ENCODE peak calls at places on chromosome 17, in six cellular contexts. One of them, this sample, is unnamed.

GRCh38 chr17:9232591-9233270 is 211.4 kb downstream of the NTN1 start:
- DNase-seq in fibroblast of lung: peak; percentile 48
- DNase-seq in aorta: peak; percentile 73
- DNase-seq in heart left ventricle: peak; percentile 18
- DNase-seq in H1: no peak
- DNase-seq in uterus: peak; percentile 86
- DNase-seq in this sample: peak; percentile 33

GRCh38 chr17:11319894-11320293 is 78.9 kb downstream of the SHISA6 start:
- DNase-seq in uterus: no peak
- DNase-seq in aorta: no peak
- DNase-seq in fibroblast of lung: no peak
- DNase-seq in heart left ventricle: no peak
- DNase-seq in H1: no peak
- DNase-seq in this sample: no peak

GRCh38 chr17:63421681-63422645 is 24.1 kb downstream of the CYB561 start:
- DNase-seq in fibroblast of lung: no peak
- DNase-seq in aorta: no peak
- DNase-seq in heart left ventricle: no peak
- DNase-seq in uterus: no peak
- DNase-seq in H1: no peak
- DNase-seq in this sample: no peak

GRCh38 chr17:27293359-27293897 is 486 bp upstream of the WSB1 start:
- DNase-seq in uterus: peak; percentile 41
- DNase-seq in fibroblast of lung: no peak
- DNase-seq in aorta: no peak
- DNase-seq in heart left ventricle: peak; percentile 41
- DNase-seq in H1: no peak
- DNase-seq in this sample: peak; percentile 35

GRCh38 chr17:68910256-68910705 is 44.9 kb downstream of the ABCA8 start:
- DNase-seq in aorta: no peak
- DNase-seq in H1: no peak
- DNase-seq in fibroblast of lung: peak; percentile 50
- DNase-seq in uterus: no peak
- DNase-seq in heart left ventricle: peak; percentile 55
- DNase-seq in this sample: peak; percentile 61

GRCh38 chr17:64155751-64156544 is 26.0 kb upstream of the ERN1 start:
- DNase-seq in heart left ventricle: peak; percentile 89
- DNase-seq in H1: no peak
- DNase-seq in fibroblast of lung: peak; percentile 48
- DNase-seq in uterus: peak; percentile 55
- DNase-seq in aorta: no peak
- DNase-seq in this sample: peak; percentile 85

GRCh38 chr17:7403043-7403901 is 625 bp downstream of the TMEM256 start:
- DNase-seq in fibroblast of lung: no peak
- DNase-seq in heart left ventricle: peak; percentile 77
- DNase-seq in aorta: peak; percentile 88
- DNase-seq in H1: peak; percentile 76
- DNase-seq in uterus: peak; percentile 67
- DNase-seq in this sample: peak; percentile 91

GRCh38 chr17:65020284-65020683 is 36.3 kb downstream of the GNA13 start:
- DNase-seq in H1: no peak
- DNase-seq in heart left ventricle: no peak
- DNase-seq in aorta: no peak
- DNase-seq in uterus: no peak
- DNase-seq in fibroblast of lung: peak; percentile 91
- DNase-seq in this sample: no peak

GRCh38 chr17:54867634-54868033 is 33.0 kb upstream of the TOM1L1 start:
- DNase-seq in uterus: no peak
- DNase-seq in aorta: no peak
- DNase-seq in heart left ventricle: no peak
- DNase-seq in fibroblast of lung: no peak
- DNase-seq in H1: no peak
- DNase-seq in this sample: no peak

GRCh38 chr17:80345841-80346497 is 69.0 kb upstream of the ENDOV start:
- DNase-seq in H1: no peak
- DNase-seq in fibroblast of lung: no peak
- DNase-seq in uterus: no peak
- DNase-seq in heart left ventricle: no peak
- DNase-seq in aorta: peak; percentile 55
- DNase-seq in this sample: no peak

GRCh38 chr17:43809121-43809520 is 23.8 kb downstream of the MPP3 start:
- DNase-seq in aorta: no peak
- DNase-seq in H1: no peak
- DNase-seq in fibroblast of lung: no peak
- DNase-seq in heart left ventricle: no peak
- DNase-seq in uterus: no peak
- DNase-seq in this sample: no peak

GRCh38 chr17:17077861-17078732 is 35.8 kb downstream of the MPRIP start:
- DNase-seq in heart left ventricle: peak; percentile 20
- DNase-seq in H1: no peak
- DNase-seq in uterus: peak; percentile 11
- DNase-seq in fibroblast of lung: no peak
- DNase-seq in aorta: peak; percentile 42
- DNase-seq in this sample: no peak

GRCh38 chr17:76543482-76544122 is 3.8 kb downstream of the PRCD start:
- DNase-seq in H1: no peak
- DNase-seq in uterus: no peak
- DNase-seq in aorta: peak; percentile 59
- DNase-seq in fibroblast of lung: no peak
- DNase-seq in heart left ventricle: peak; percentile 30
- DNase-seq in this sample: no peak

GRCh38 chr17:55290721-55291507 is 26.2 kb downstream of the HLF start:
- DNase-seq in heart left ventricle: no peak
- DNase-seq in aorta: no peak
- DNase-seq in fibroblast of lung: no peak
- DNase-seq in uterus: no peak
- DNase-seq in H1: no peak
- DNase-seq in this sample: no peak

GRCh38 chr17:38970804-38971203 is 3.6 kb upstream of the FBXO47 start:
- DNase-seq in fibroblast of lung: no peak
- DNase-seq in aorta: no peak
- DNase-seq in uterus: no peak
- DNase-seq in heart left ventricle: no peak
- DNase-seq in H1: peak; percentile 19
- DNase-seq in this sample: no peak

GRCh38 chr17:6752068-6752909 is 3.6 kb upstream of the XAF1 start:
- DNase-seq in H1: no peak
- DNase-seq in aorta: no peak
- DNase-seq in uterus: peak; percentile 47
- DNase-seq in heart left ventricle: peak; percentile 43
- DNase-seq in fibroblast of lung: peak; percentile 98
- DNase-seq in this sample: peak; percentile 67

GRCh38 chr17:44004077-44004760 is at the start of gene NAGS:
- DNase-seq in uterus: no peak
- DNase-seq in fibroblast of lung: peak; percentile 49
- DNase-seq in H1: no peak
- DNase-seq in heart left ventricle: no peak
- DNase-seq in aorta: no peak
- DNase-seq in this sample: peak; percentile 72

GRCh38 chr17:81903896-81904599 is 2.0 kb downstream of the NPB start:
- DNase-seq in H1: no peak
- DNase-seq in aorta: no peak
- DNase-seq in heart left ventricle: peak; percentile 17
- DNase-seq in fibroblast of lung: no peak
- DNase-seq in uterus: no peak
- DNase-seq in this sample: no peak

GRCh38 chr17:48816438-48816773 is 623 bp downstream of the TTLL6 start:
- DNase-seq in H1: no peak
- DNase-seq in aorta: no peak
- DNase-seq in uterus: no peak
- DNase-seq in heart left ventricle: no peak
- DNase-seq in fibroblast of lung: no peak
- DNase-seq in this sample: no peak

GRCh38 chr17:48819466-48819865 is 2.4 kb upstream of the TTLL6 start:
- DNase-seq in aorta: no peak
- DNase-seq in uterus: no peak
- DNase-seq in fibroblast of lung: no peak
- DNase-seq in H1: no peak
- DNase-seq in heart left ventricle: no peak
- DNase-seq in this sample: no peak

GRCh38 chr17:48818361-48818841 is 1.4 kb upstream of the TTLL6 start:
- DNase-seq in uterus: no peak
- DNase-seq in aorta: no peak
- DNase-seq in H1: peak; percentile 78
- DNase-seq in heart left ventricle: no peak
- DNase-seq in fibroblast of lung: no peak
- DNase-seq in this sample: no peak

GRCh38 chr17:48814504-48814903 is 2.5 kb downstream of the TTLL6 start:
- DNase-seq in uterus: peak; percentile 22
- DNase-seq in fibroblast of lung: peak; percentile 51
- DNase-seq in H1: peak; percentile 76
- DNase-seq in aorta: no peak
- DNase-seq in heart left ventricle: peak; percentile 56
- DNase-seq in this sample: peak; percentile 42

GRCh38 chr17:48816774-48817590 is at the start of gene TTLL6:
- DNase-seq in H1: peak; percentile 90
- DNase-seq in aorta: peak; percentile 92
- DNase-seq in fibroblast of lung: peak; percentile 66
- DNase-seq in heart left ventricle: peak; percentile 88
- DNase-seq in uterus: peak; percentile 74
- DNase-seq in this sample: peak; percentile 89
- H3K4me3 ChIP-seq in H1: peak within 1 kb of the TSS; percentile 90
- H3K4me3 ChIP-seq in aorta: no peak within 1 kb of the TSS
- H3K4me3 ChIP-seq in fibroblast of lung: peak within 1 kb of the TSS; percentile 30
- H3K4me3 ChIP-seq in heart left ventricle: peak within 1 kb of the TSS; percentile 50
- H3K4me3 ChIP-seq in uterus: peak within 1 kb of the TSS; percentile 15
- H3K4me3 ChIP-seq in this sample: peak within 1 kb of the TSS; percentile 37

GRCh38 chr17:50841949-50842354 is 6.6 kb downstream of the WFIKKN2 start:
- DNase-seq in H1: peak; percentile 90
- DNase-seq in heart left ventricle: peak; percentile 60
- DNase-seq in fibroblast of lung: peak; percentile 68
- DNase-seq in aorta: peak; percentile 91
- DNase-seq in uterus: peak; percentile 75
- DNase-seq in this sample: peak; percentile 85

GRCh38 chr17:50842506-50843149 is 7.2 kb downstream of the WFIKKN2 start:
- DNase-seq in uterus: no peak
- DNase-seq in aorta: peak; percentile 55
- DNase-seq in H1: no peak
- DNase-seq in fibroblast of lung: no peak
- DNase-seq in heart left ventricle: no peak
- DNase-seq in this sample: no peak

GRCh38 chr17:50845260-50846147 is 10.1 kb downstream of the WFIKKN2 start:
- DNase-seq in fibroblast of lung: no peak
- DNase-seq in uterus: no peak
- DNase-seq in heart left ventricle: peak; percentile 73
- DNase-seq in H1: no peak
- DNase-seq in aorta: peak; percentile 66
- DNase-seq in this sample: no peak

GRCh38 chr17:50843150-50843905 is 7.9 kb downstream of the WFIKKN2 start:
- DNase-seq in fibroblast of lung: no peak
- DNase-seq in H1: no peak
- DNase-seq in aorta: peak; percentile 53
- DNase-seq in heart left ventricle: no peak
- DNase-seq in uterus: no peak
- DNase-seq in this sample: no peak

GRCh38 chr17:50844117-50844700 is 8.8 kb downstream of the WFIKKN2 start:
- DNase-seq in heart left ventricle: no peak
- DNase-seq in aorta: peak; percentile 57
- DNase-seq in fibroblast of lung: no peak
- DNase-seq in uterus: no peak
- DNase-seq in H1: no peak
- DNase-seq in this sample: no peak
- H3K27ac ChIP-seq in heart left ventricle: no peak overlapping the region
- H3K27ac ChIP-seq in aorta: no peak overlapping the region
- H3K27ac ChIP-seq in fibroblast of lung: no peak overlapping the region
- H3K27ac ChIP-seq in uterus: no peak overlapping the region
- H3K27ac ChIP-seq in H1: no peak overlapping the region
- H3K27ac ChIP-seq in this sample: no peak overlapping the region

DNA sequence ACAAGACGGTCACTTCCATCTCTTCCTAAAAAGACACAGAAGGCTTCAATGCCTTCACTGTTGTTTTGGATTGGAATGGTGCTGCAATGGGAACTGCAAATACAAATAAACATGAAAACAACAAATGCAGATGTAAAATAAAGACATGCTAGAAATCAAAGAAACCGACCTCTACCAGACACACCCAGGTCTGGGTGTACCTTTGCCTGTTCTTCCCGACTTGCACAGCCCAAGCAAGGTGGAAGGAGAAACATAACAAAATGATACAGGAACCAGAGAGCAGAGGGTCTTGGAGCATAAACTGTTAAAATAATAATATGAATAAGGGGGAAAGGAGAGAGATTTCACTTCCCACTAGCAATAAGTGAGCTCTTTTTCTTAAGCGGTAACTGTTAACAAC is 17.3 kb downstream of the RFFL start:
- DNase-seq in H1: no peak
- DNase-seq in fibroblast of lung: no peak
- DNase-seq in uterus: no peak
- DNase-seq in heart left ventricle: no peak
- DNase-seq in aorta: no peak
- DNase-seq in this sample: no peak
- H3K4me1 ChIP-seq in H1: no peaks in the 10 kb centered on the region
- H3K4me1 ChIP-seq in fibroblast of lung: no peaks in the 10 kb centered on the region
- H3K4me1 ChIP-seq in uterus: no peaks in the 10 kb centered on the region
- H3K4me1 ChIP-seq in heart left ventricle: no peaks in the 10 kb centered on the region
- H3K4me1 ChIP-seq in aorta: no peaks in the 10 kb centered on the region
- H3K4me1 ChIP-seq in this sample: no peaks in the 10 kb centered on the region

GRCh38 chr17:14513835-14514234 is 213.0 kb downstream of the HS3ST3B1 start:
- DNase-seq in heart left ventricle: no peak
- DNase-seq in fibroblast of lung: no peak
- DNase-seq in uterus: no peak
- DNase-seq in aorta: no peak
- DNase-seq in H1: no peak
- DNase-seq in this sample: no peak

GRCh38 chr17:14510136-14510535 is 209.3 kb downstream of the HS3ST3B1 start:
- DNase-seq in uterus: no peak
- DNase-seq in fibroblast of lung: peak; percentile 51
- DNase-seq in aorta: no peak
- DNase-seq in H1: no peak
- DNase-seq in heart left ventricle: no peak
- DNase-seq in this sample: no peak

DNA sequence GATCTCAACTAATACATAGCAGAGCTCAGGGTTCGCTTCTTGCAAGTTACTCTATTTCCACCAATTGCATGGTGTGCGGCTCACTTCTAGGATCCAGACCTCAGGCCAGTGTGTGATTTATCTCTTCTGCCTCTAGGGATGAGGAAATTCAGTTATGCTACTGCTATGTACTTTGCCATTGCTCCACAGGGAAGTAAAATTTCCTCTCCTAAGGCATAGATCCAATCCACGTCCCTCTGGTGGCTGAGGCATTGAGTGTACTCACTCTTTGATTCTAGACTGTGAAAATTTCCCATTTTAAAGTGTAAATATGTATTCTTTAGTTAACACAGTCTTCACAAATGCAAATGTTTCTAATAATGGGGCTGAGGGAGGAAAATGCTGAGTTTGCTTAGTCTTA is 214.1 kb downstream of the HS3ST3B1 start:
- DNase-seq in aorta: no peak
- DNase-seq in heart left ventricle: no peak
- DNase-seq in fibroblast of lung: peak; percentile 19
- DNase-seq in uterus: no peak
- DNase-seq in H1: no peak
- DNase-seq in this sample: no peak
- H3K4me3 ChIP-seq in aorta: no peak overlapping the region
- H3K4me3 ChIP-seq in heart left ventricle: no peak overlapping the region
- H3K4me3 ChIP-seq in fibroblast of lung: no peak overlapping the region
- H3K4me3 ChIP-seq in uterus: no peak overlapping the region
- H3K4me3 ChIP-seq in H1: no peak overlapping the region
- H3K4me3 ChIP-seq in this sample: no peak overlapping the region

This sample was measured in right cardiac atrium.